ENCODE peak calls at places on chromosomes 6 and 20, in ten cellular contexts. L, O, Y, G, C, F, Z, M, U and W are unnamed samples.

GRCh38 chr20:43728686-43729255 is 2.0 kb upstream of the GTSF1L start:
- DNase-seq in L (no peak), O (no peak), Y (no peak), G (no peak), C (peak), F (no peak), Z (no peak), M (no peak), U (no peak), W (no peak)

GRCh38 chr20:61041481-61041880 is 210.6 kb upstream of the CDH4 start:
- DNase-seq in L (no peak), O (no peak), Y (peak), G (no peak), C (no peak), F (no peak), Z (no peak), M (no peak), U (no peak), W (no peak)

GRCh38 chr20:1309439-1309847 is 19.5 kb downstream of the SDCBP2 start:
- DNase-seq in L (no peak), O (no peak), Y (no peak), G (no peak), C (no peak), F (no peak), Z (no peak), M (no peak), U (no peak), W (no peak)

GRCh38 chr20:2690213-2690612 is 2.4 kb upstream of the EBF4 start:
- DNase-seq in L (no peak), O (no peak), Y (peak), G (no peak), C (no peak), F (no peak), Z (no peak), M (no peak), U (no peak), W (no peak)

GRCh38 chr6:117265425-117266266 is at the start of gene VGLL2:
- DNase-seq in L (peak), O (no peak), Y (no peak), G (peak), C (no peak), F (peak), Z (peak), M (peak), U (peak), W (no peak)

GRCh38 chr6:26592649-26593048 is 4.1 kb upstream of the ABT1 start:
- DNase-seq in L (no peak), O (no peak), Y (no peak), G (no peak), C (no peak), F (no peak), Z (no peak), M (no peak), U (peak), W (no peak)

GRCh38 chr6:102812242-102812641 is 1418.7 kb downstream of the GRIK2 start:
- DNase-seq in L (no peak), O (no peak), Y (no peak), G (no peak), C (no peak), F (no peak), Z (no peak), M (no peak), U (peak), W (no peak)

GRCh38 chr20:3043381-3043780 is at the start of gene GNRH2:
- DNase-seq in L (no peak), O (no peak), Y (no peak), G (no peak), C (no peak), F (no peak), Z (no peak), M (no peak), U (no peak), W (no peak)

GRCh38 chr6:135328136-135328535 is 147.0 kb downstream of the MYB start:
- DNase-seq in L (no peak), O (no peak), Y (no peak), G (no peak), C (no peak), F (no peak), Z (no peak), M (no peak), U (no peak), W (no peak)

GRCh38 chr20:60993647-60994046 is 258.4 kb upstream of the CDH4 start:
- DNase-seq in L (no peak), O (no peak), Y (no peak), G (no peak), C (no peak), F (peak), Z (no peak), M (no peak), U (peak), W (no peak)

GRCh38 chr6:54646069-54646468 is 200.5 kb upstream of the FAM83B start:
- DNase-seq in L (no peak), O (no peak), Y (no peak), G (no peak), C (no peak), F (no peak), Z (no peak), M (no peak), U (no peak), W (no peak)

GRCh38 chr6:73521351-73522254 is 771 bp upstream of the EEF1A1 start:
- DNase-seq in L (no peak), O (peak), Y (peak), G (peak), C (no peak), F (peak), Z (peak), M (peak), U (peak), W (peak)

GRCh38 chr6:85458184-85458583 is 8.3 kb downstream of the NT5E start:
- DNase-seq in L (no peak), O (no peak), Y (no peak), G (no peak), C (no peak), F (no peak), Z (no peak), M (no peak), U (no peak), W (no peak)

GRCh38 chr6:129432738-129433137 is 277.2 kb downstream of the ARHGAP18 start:
- DNase-seq in L (no peak), O (no peak), Y (no peak), G (no peak), C (no peak), F (no peak), Z (no peak), M (no peak), U (peak), W (no peak)

GRCh38 chr6:8672882-8673281 is 237.5 kb upstream of the SLC35B3 start:
- DNase-seq in L (no peak), O (no peak), Y (no peak), G (no peak), C (no peak), F (no peak), Z (no peak), M (no peak), U (no peak), W (no peak)

GRCh38 chr6:152874846-152875568 is 107.8 kb downstream of the FBXO5 start:
- DNase-seq in L (no peak), O (no peak), Y (no peak), G (no peak), C (no peak), F (no peak), Z (no peak), M (no peak), U (no peak), W (no peak)

GRCh38 chr20:61788343-61788742 is 277.3 kb downstream of the TAF4 start:
- DNase-seq in L (no peak), O (no peak), Y (no peak), G (no peak), C (no peak), F (no peak), Z (no peak), M (no peak), U (no peak), W (no peak)